ENCODE peak calls at places on chromosomes 4 and X, in four cellular contexts. D is hepatocyte, F is Peyer's patch, I is stomach. T is an unnamed sample. For H3K9me3, the result is how much of the 10 kb centered on the place peaks cover.

GRCh38 chr4:5932021-5932553 is 39.2 kb upstream of the CRMP1 start:
- DNase-seq in D (no peak), I (no peak), F (no peak), T (no peak)

GRCh38 chr4:8410641-8411271 is 29.8 kb downstream of the ACOX3 start:
- DNase-seq in I (peak), D (peak), F (peak), T (no peak)

GRCh38 chr4:51895158-51895557 is 52.2 kb downstream of the DCUN1D4 start:
- DNase-seq in F (no peak), I (no peak), D (no peak), T (no peak)

GRCh38 chr4:16158504-16158852 is 67.8 kb downstream of the TAPT1 start:
- DNase-seq in D (peak), I (no peak), F (peak), T (no peak)

GRCh38 chrX:18962329-18962728 is 21.6 kb downstream of the PHKA2 start:
- DNase-seq in I (no peak), D (no peak), F (no peak), T (no peak)

GRCh38 chr4:179625391-179625790 is 2183.2 kb upstream of the AGA start:
- DNase-seq in F (no peak), I (no peak), D (no peak), T (no peak)

GRCh38 chr4:2364654-2365053 is 53.8 kb downstream of the ZFYVE28 start:
- DNase-seq in D (no peak), F (peak), I (peak), T (peak)

GRCh38 chr4:148162554-148162953 is 279.7 kb downstream of the NR3C2 start:
- DNase-seq in I (no peak), F (no peak), D (peak), T (no peak)

GRCh38 chr4:2451821-2452785 is 16.8 kb upstream of the RNF4 start:
- DNase-seq in I (no peak), D (no peak), F (no peak), T (no peak)

GRCh38 chr4:46930866-46931265 is 21.8 kb upstream of the COX7B2 start:
- DNase-seq in F (no peak), D (no peak), I (no peak), T (no peak)

GRCh38 chrX:105502336-105502735 is 281.8 kb upstream of the TEX13A start:
- DNase-seq in D (no peak), I (no peak), F (no peak), T (no peak)

GRCh38 chrX:38163193-38163592 is 57.5 kb downstream of the SRPX start:
- DNase-seq in F (no peak), D (no peak), I (no peak), T (no peak)

GRCh38 chr4:165398570-165398969 is 19.8 kb downstream of the CPE start:
- DNase-seq in I (no peak), F (no peak), D (peak), T (no peak)

GRCh38 chr4:184433258-184433892 is 41.0 kb downstream of the IRF2 start:
- DNase-seq in I (no peak), D (no peak), F (no peak), T (no peak)

GRCh38 chrX:86322913-86323312 is 174.7 kb downstream of the DACH2 start:
- DNase-seq in I (no peak), F (no peak), D (no peak), T (no peak)

DNA sequence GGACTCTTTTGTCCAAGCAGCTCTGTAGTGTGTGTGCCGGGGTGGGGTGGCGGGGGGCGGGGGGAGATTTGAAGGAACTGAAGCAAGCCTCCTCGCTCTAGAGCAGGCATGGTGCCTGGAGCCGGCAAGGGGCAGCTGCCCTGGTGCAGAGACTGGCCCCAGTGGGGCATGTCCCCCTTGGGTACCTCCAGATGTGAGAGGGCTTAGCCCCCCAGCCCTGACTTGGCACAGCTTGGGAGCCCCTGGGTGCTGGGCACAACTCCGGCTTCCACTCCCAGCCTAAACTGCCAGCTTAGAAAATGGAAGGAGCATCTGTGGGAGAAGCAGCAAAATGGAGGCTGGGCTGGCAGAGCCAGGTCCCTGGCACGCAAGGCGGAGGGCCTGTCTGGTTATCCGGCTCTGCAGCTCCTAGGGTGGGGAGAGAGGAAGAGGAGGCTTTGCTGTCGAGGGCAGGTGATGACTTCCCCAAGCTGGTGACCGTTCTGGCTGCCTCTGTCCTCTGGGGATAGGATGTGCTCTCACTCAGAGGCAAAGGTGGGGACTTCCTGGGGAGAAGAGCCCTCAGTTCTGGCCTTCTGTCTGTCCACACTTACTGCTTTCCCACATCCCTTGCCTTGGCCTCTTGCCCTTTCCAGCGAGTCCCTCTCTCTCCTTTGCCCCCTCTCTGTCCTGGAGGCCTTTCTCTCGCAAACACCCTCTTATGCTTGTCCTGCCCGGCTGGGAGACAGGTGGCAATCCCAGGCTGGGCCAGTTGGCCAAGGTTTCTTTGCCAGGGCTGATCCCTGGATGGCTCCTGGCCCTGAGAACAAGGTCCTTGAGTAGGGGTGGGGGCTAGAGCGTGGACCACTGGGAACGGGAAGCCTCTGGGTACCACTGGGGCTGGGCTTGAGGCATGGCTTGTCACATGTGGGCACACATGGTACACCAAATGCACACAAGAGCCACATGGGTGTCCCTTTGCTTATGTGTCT is 2.0 kb downstream of the DLG3 start:
- DNase-seq in F (no peak), I (no peak), D (no peak), T (no peak)
- H3K9me3 ChIP-seq in F (under half), I (under half), D (under half), T (under half)

DNA sequence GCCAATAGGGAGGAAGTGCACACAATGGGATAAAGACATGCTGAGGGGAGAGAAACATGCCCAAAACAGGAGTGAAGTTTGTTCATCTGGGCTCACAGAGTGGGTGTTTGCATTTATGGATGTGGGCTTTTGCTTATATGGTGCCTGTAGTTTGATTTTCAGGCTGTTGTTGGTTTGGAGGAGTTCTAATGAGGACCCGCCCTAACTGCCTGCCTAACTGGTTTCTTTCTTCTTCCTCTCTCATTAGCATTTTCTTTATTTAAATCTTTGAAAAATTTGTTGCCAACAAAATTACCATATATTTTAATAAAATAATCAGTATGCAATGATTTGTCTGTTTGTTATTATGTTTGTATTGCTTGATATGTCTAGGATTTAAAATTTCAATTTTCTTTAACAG is 1965.8 kb downstream of the C4orf33 start:
- DNase-seq in D (no peak), F (no peak), I (no peak), T (no peak)
- H3K9me3 ChIP-seq in D (under half), F (under half), I (under half), T (under half)

DNA sequence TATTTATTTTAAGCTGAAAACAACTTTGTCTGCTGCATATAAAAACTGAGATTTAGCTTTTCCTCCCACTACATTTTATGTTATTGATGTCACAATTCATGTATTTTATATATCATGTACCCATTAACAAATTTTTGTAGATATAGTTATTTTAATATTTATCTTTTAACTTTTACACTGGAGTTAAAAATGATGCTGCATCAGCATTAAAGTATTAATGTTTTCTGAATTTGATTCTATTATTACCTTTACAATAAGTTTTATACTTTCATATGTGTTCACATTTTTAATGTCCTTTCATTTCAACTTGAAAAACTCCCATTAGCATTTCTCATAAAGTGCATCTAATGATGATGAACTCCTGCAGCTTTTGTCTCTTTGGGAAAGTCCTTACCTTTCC is 72.2 kb downstream of the CWH43 start:
- DNase-seq in D (no peak), F (no peak), I (no peak), T (no peak)
- H3K9me3 ChIP-seq in D (under half), F (under half), I (under half), T (half or more)

DNA sequence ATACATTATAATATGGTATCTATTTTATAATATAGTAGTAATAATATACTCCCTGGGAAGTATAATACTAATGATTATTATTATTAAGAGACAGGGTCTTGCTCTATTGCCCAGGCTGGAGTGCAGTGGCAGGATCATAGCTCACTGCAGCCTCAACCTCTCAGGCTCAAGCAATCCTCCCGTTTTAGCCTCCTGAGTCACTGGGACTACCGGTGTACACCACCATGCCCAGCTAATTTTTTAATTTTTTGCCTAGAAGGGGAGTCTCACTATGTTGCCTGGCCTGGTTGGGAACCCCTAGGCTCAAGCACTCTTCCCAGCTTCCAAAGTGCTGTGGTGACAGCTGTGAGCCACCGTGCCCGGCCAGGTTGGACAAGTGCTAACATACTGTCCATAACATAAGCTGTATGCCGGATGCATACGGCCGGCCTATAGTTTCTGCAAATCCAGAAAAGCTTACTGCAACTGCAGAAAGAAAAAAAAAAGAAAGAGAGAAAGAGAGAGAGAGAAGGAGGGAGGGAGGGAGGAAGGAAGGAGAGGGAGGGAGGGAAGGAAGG is 94.2 kb upstream of the PPP2R3B start:
- DNase-seq in F (no peak), D (no peak), I (no peak), T (peak)
- H3K9me3 ChIP-seq in F (under half), D (under half), I (under half), T (under half)

DNA sequence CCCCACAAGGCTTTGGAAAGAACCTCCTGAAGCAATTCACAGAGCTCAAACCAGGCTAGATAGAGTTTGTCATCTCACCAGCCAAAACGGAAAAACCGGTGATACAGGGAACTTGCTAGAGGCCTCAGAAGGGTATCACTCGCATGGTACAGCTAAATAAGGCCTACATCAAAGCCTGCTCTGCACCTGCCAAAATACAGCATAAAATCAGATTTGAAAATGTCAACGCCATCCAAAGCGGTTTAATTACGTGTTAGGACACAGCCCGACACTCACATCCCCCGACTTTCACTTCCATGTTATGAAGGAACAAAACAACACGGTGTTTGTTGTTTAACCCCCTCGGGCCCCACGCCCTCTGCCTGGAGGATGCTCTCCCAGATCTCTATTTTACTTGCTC is 65.0 kb downstream of the MAPK10 start:
- DNase-seq in I (no peak), F (no peak), D (no peak), T (no peak)
- H3K9me3 ChIP-seq in I (under half), F (under half), D (under half), T (under half)

GRCh38 chrX:70262952-70263567 is 3.1 kb upstream of the P2RY4 start:
- DNase-seq in I (no peak), F (peak), D (peak), T (no peak)

GRCh38 chrX:70264784-70265183 is 3.4 kb upstream of the ARR3 start:
- DNase-seq in D (no peak), I (no peak), F (no peak), T (no peak)

DNA sequence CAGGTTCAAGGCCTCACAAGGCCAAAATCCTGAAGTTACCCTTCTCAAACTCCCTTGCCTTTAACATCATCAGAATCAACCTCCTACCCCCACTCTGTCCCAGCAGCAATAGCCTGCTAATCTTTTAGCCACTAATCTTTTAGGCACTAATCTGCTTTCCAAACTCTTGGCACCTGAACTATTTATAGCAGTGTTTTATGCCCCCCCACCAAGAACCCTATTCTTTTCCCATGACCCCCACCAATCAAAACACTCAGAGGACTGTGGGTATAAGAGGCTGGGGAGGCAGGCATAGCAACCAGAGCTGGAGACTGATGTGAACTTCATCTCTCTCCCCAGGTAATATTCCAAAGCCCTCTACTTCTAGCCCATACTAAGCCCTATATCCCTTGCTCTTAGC is at the start of gene ARR3:
- DNase-seq in I (no peak), F (no peak), D (no peak), T (no peak)
- H3K9me3 ChIP-seq in I (under half), F (under half), D (under half), T (under half)

GRCh38 chrX:135287266-135287823 is 21.9 kb upstream of the ETDC start:
- DNase-seq in D (no peak), I (no peak), F (no peak), T (no peak)
- H3K9me3 ChIP-seq in D (under half), I (under half), F (under half), T (half or more)

GRCh38 chrX:154365997-154366665 is 8.3 kb downstream of the FLNA start:
- DNase-seq in I (no peak), D (no peak), F (no peak), T (no peak)
- H3K9me3 ChIP-seq in I (under half), D (under half), F (under half), T (under half)

GRCh38 chr4:186714006-186714675 is 9.5 kb downstream of the FAT1 start:
- DNase-seq in F (no peak), I (no peak), D (no peak), T (no peak)
- H3K9me3 ChIP-seq in F (under half), I (under half), D (under half), T (under half)

GRCh38 chrX:338281-338835 is 19.8 kb upstream of the GTPBP6 start:
- DNase-seq in D (no peak), I (no peak), F (no peak), T (peak)
- H3K9me3 ChIP-seq in D (under half), I (under half), F (under half), T (under half)